ENCODE peak calls at places on chromosome 17, in seven cellular contexts. E is Caco-2, L is astrocyte, W is OCI-LY7, I is cardiac muscle cell, S is lower leg skin, G is neural progenitor cell. D is an unnamed sample.
A peak's percentile ranks its signal among the peaks of the same experiment; 100 is the strongest.

GRCh38 chr17:17612085-17613022 is 20.8 kb upstream of the PEMT start:
- DNase-seq in E (no peak), L (no peak), W (no peak), I (no peak), S (no peak), G (no peak), D (no peak)

GRCh38 chr17:79223953-79224352 is 149.3 kb downstream of the ENGASE start:
- DNase-seq in E (no peak), L (no peak), W (no peak), I (no peak), S (no peak), G (no peak), D (no peak)

GRCh38 chr17:34356194-34356593 is at the start of gene CCL13:
- DNase-seq in E (no peak), L (no peak), W (no peak), I (no peak), S (no peak), G (no peak), D (no peak)

GRCh38 chr17:80816241-80817103 is 175.2 kb upstream of the CHMP6 start:
- DNase-seq in E (no peak), L (no peak), W (no peak), I (no peak), S (peak; percentile 72), G (no peak), D (no peak)

GRCh38 chr17:6384481-6384880 is 50.4 kb downstream of the AIPL1 start:
- DNase-seq in E (no peak), L (no peak), W (no peak), I (no peak), S (no peak), G (no peak), D (no peak)

GRCh38 chr17:36864230-36864629 is 73.0 kb upstream of the LHX1 start:
- DNase-seq in E (no peak), L (no peak), W (no peak), I (no peak), S (no peak), G (no peak), D (no peak)

GRCh38 chr17:22374741-22375140 is 682.4 kb downstream of the KCNJ18 start:
- DNase-seq in E (no peak), L (no peak), W (no peak), I (no peak), S (no peak), G (no peak), D (no peak)

GRCh38 chr17:39082482-39082881 is 69.0 kb downstream of the PLXDC1 start:
- DNase-seq in E (no peak), L (peak; percentile 45), W (no peak), I (peak; percentile 85), S (no peak), G (no peak), D (peak; percentile 94)

GRCh38 chr17:50845260-50846147 is 10.1 kb downstream of the WFIKKN2 start:
- DNase-seq in E (peak; percentile 81), L (peak; percentile 14), W (no peak), I (no peak), S (peak; percentile 82), G (no peak), D (no peak)

GRCh38 chr17:76880268-76880667 is 12.1 kb downstream of the MGAT5B start:
- DNase-seq in E (no peak), L (no peak), W (no peak), I (no peak), S (no peak), G (no peak), D (no peak)

GRCh38 chr17:66848496-66848895 is 13.6 kb downstream of the CACNG5 start:
- DNase-seq in E (no peak), L (no peak), W (no peak), I (no peak), S (peak; percentile 54), G (no peak), D (no peak)

GRCh38 chr17:47717261-47717697 is 15.8 kb upstream of the TBX21 start:
- DNase-seq in E (no peak), L (no peak), W (no peak), I (no peak), S (no peak), G (no peak), D (no peak)

GRCh38 chr17:7932483-7932891 is 481 bp downstream of the CNTROB start:
- DNase-seq in E (no peak), L (peak; percentile 25), W (peak; percentile 49), I (peak; percentile 32), S (no peak), G (peak; percentile 59), D (peak; percentile 33)

GRCh38 chr17:15432807-15433547 is 34.4 kb downstream of the CDRT4 start:
- DNase-seq in E (peak; percentile 53), L (peak; percentile 60), W (no peak), I (peak; percentile 93), S (peak; percentile 63), G (no peak), D (peak; percentile 80)

GRCh38 chr17:51770031-51770759 is 388.3 kb downstream of the CA10 start:
- DNase-seq in E (no peak), L (no peak), W (no peak), I (no peak), S (no peak), G (no peak), D (no peak)

GRCh38 chr17:5943232-5943631 is 126.9 kb upstream of the WSCD1 start:
- DNase-seq in E (no peak), L (no peak), W (no peak), I (no peak), S (no peak), G (no peak), D (no peak)

GRCh38 chr17:50817142-50817751 is 18.1 kb upstream of the WFIKKN2 start:
- DNase-seq in E (peak; percentile 77), L (no peak), W (peak; percentile 54), I (peak; percentile 46), S (no peak), G (peak; percentile 76), D (peak; percentile 41)

GRCh38 chr17:28960256-28961106 is 9.2 kb upstream of the PHF12 start:
- DNase-seq in E (no peak), L (no peak), W (no peak), I (no peak), S (no peak), G (no peak), D (no peak)

GRCh38 chr17:43020789-43021738 is 1.1 kb downstream of the VAT1 start:
- DNase-seq in E (peak; percentile 76), L (peak; percentile 39), W (peak; percentile 58), I (peak; percentile 71), S (peak; percentile 97), G (peak; percentile 64), D (peak; percentile 88)

GRCh38 chr17:68327823-68328557 is 36.7 kb downstream of the ARSG start:
- DNase-seq in E (no peak), L (no peak), W (no peak), I (no peak), S (no peak), G (no peak), D (no peak)

GRCh38 chr17:31310260-31310659 is 3.6 kb downstream of the EVI2B start:
- DNase-seq in E (no peak), L (no peak), W (peak; percentile 76), I (no peak), S (no peak), G (no peak), D (no peak)
- H3K4me3 ChIP-seq in E (no peak overlapping the region), L (no peak overlapping the region), W (peak overlapping the region; percentile 73), I (no peak overlapping the region), S (no peak overlapping the region), G (no peak overlapping the region), D (no peak overlapping the region)

GRCh38 chr17:9294661-9295210 is 273.4 kb downstream of the NTN1 start:
- DNase-seq in E (no peak), L (no peak), W (no peak), I (no peak), S (no peak), G (no peak), D (no peak)

GRCh38 chr17:9298776-9299295 is 276.8 kb downstream of the STX8 start:
- DNase-seq in E (no peak), L (no peak), W (no peak), I (no peak), S (peak; percentile 29), G (no peak), D (no peak)

GRCh38 chr17:9299695-9300094 is 275.9 kb downstream of the STX8 start:
- DNase-seq in E (no peak), L (no peak), W (no peak), I (no peak), S (peak; percentile 46), G (no peak), D (no peak)

GRCh38 chr17:9292563-9292941 is 271.2 kb downstream of the NTN1 start:
- DNase-seq in E (no peak), L (no peak), W (no peak), I (no peak), S (peak; percentile 64), G (no peak), D (peak; percentile 31)

GRCh38 chr17:9298135-9298534 is 276.8 kb downstream of the NTN1 start:
- DNase-seq in E (no peak), L (no peak), W (no peak), I (no peak), S (peak; percentile 31), G (no peak), D (no peak)
- TF ChIP-seq CTCF in E (no peak), L (no peak), W (no peak), I (no peak), S (no peak), G (no peak), D (no peak)

GRCh38 chr17:57886020-57886419 is 36.2 kb upstream of the MRPS23 start:
- DNase-seq in E (no peak), L (no peak), W (no peak), I (no peak), S (no peak), G (no peak), D (no peak)
- H3K4me3 ChIP-seq in E (no peak overlapping the region), L (no peak overlapping the region), W (no peak overlapping the region), I (no peak overlapping the region), S (no peak overlapping the region), G (no peak overlapping the region), D (no peak overlapping the region)

DNA sequence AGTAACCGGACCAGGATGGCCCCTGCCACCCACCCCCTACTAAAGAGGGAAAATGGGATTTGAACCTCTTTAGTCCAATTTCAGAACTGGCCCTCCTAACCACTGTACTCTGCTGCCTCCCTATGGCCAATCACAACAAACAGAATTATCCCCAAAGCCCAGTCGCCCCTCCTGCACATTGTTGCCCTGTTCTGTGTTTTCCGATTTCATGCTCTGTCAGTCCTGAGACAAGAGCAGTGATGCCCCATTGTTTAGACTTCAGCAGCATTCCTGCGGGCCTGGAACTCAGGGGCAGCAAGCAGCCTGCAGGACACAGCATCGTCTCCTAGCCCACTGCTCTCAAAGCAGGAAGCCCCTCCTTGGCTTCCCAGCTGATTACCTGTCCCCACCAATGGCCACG is 20.5 kb upstream of the KLHL11 start:
- DNase-seq in E (peak; percentile 37), L (no peak), W (no peak), I (no peak), S (no peak), G (peak; percentile 90), D (no peak)
- TF ChIP-seq CTCF in E (peak; percentile 35), L (peak; percentile 7), W (peak; percentile 62), I (peak; percentile 11), S (no peak), G (peak; percentile 64), D (peak; percentile 8)

D was measured in fibroblast of the aortic adventitia.